ENCODE peak calls at places on chromosomes 7 and 10, in four cellular contexts. H, Q, J and P are unnamed samples.

GRCh38 chr7:97021443-97022261 is 3.0 kb downstream of the DLX5 start:
- DNase-seq in Q (no peak), J (no peak), H (no peak), P (no peak)

GRCh38 chr10:61837748-61838055 is 63.8 kb upstream of the ARID5B start:
- DNase-seq in H (no peak), Q (peak), J (no peak), P (no peak)

GRCh38 chr7:12737836-12738235 is 50.4 kb downstream of the ARL4A start:
- DNase-seq in H (no peak), J (no peak), Q (no peak), P (no peak)

GRCh38 chr7:85682819-85683218 is 496.0 kb upstream of the SEMA3D start:
- DNase-seq in Q (peak), H (no peak), J (no peak), P (no peak)

GRCh38 chr7:28573751-28574295 is 161.5 kb downstream of the CREB5 start:
- DNase-seq in Q (peak), H (no peak), J (no peak), P (no peak)

GRCh38 chr10:60096761-60097513 is 190.6 kb upstream of the CCDC6 start:
- DNase-seq in J (no peak), H (no peak), Q (peak), P (no peak)

GRCh38 chr7:92987095-92987494 is 130.7 kb downstream of the SAMD9 start:
- DNase-seq in Q (peak), J (no peak), H (no peak), P (no peak)

GRCh38 chr10:99619090-99619800 is 994 bp downstream of the SLC25A28 start:
- DNase-seq in Q (peak), J (no peak), H (no peak), P (no peak)

GRCh38 chr7:122343986-122344620 is 39.6 kb upstream of the FEZF1 start:
- DNase-seq in H (no peak), J (no peak), Q (no peak), P (no peak)

GRCh38 chr10:4947635-4948596 is 15.3 kb upstream of the AKR1C1 start:
- DNase-seq in H (no peak), Q (peak), J (no peak), P (no peak)

GRCh38 chr7:155865830-155866545 is 53.7 kb upstream of the SHH start:
- DNase-seq in J (no peak), Q (no peak), H (peak), P (peak)

GRCh38 chr7:51255536-51256243 is 60.9 kb downstream of the COBL start:
- DNase-seq in J (no peak), H (no peak), Q (no peak), P (no peak)

GRCh38 chr7:4738711-4739527 is 36.5 kb upstream of the AP5Z1 start:
- DNase-seq in Q (peak), H (no peak), J (peak), P (no peak)

GRCh38 chr7:158300427-158300826 is 287.2 kb downstream of the PTPRN2 start:
- DNase-seq in Q (no peak), J (no peak), H (no peak), P (no peak)

GRCh38 chr7:40356871-40357676 is 222.3 kb downstream of the SUGCT start:
- DNase-seq in H (no peak), Q (peak), J (no peak), P (no peak)

GRCh38 chr7:64463636-64464375 is 99.1 kb downstream of the ZNF680 start:
- DNase-seq in Q (no peak), H (peak), J (peak), P (peak)

GRCh38 chr10:44978570-44979280 is at the start of gene DEPP1:
- DNase-seq in H (peak), J (no peak), Q (peak), P (peak)

GRCh38 chr7:31875424-31875823 is 188.4 kb downstream of the PPP1R17 start:
- DNase-seq in H (no peak), J (no peak), Q (no peak), P (no peak)

GRCh38 chr7:68730194-68730593 is 868.1 kb upstream of the AUTS2 start:
- DNase-seq in Q (no peak), H (no peak), J (no peak), P (no peak)

GRCh38 chr7:5635461-5636445 is 145.7 kb downstream of the RNF216 start:
- DNase-seq in J (no peak), H (peak), Q (peak), P (no peak)

GRCh38 chr10:13792011-13792410 is 205.2 kb downstream of the PRPF18 start:
- DNase-seq in J (no peak), Q (no peak), H (no peak), P (no peak)

GRCh38 chr10:6721480-6721879 is 141.4 kb upstream of the PRKCQ start:
- DNase-seq in J (no peak), H (no peak), Q (peak), P (no peak)